ENCODE peak calls at places on chromosomes 5 and 9, in five cellular contexts. One of them, this sample, is unnamed.

GRCh38 chr5:168724227-168724626 is 145.1 kb upstream of the PANK3 start:
- DNase-seq in lower leg skin: peak
- DNase-seq in Peyer's patch: no peak
- DNase-seq in CD4-positive, CD25-positive, alpha-beta regulatory T cell: no peak
- DNase-seq in fibroblast of the aortic adventitia: no peak
- DNase-seq in this sample: no peak

GRCh38 chr5:168714046-168714445 is 134.9 kb upstream of the PANK3 start:
- DNase-seq in lower leg skin: peak
- DNase-seq in Peyer's patch: no peak
- DNase-seq in CD4-positive, CD25-positive, alpha-beta regulatory T cell: no peak
- DNase-seq in fibroblast of the aortic adventitia: peak
- DNase-seq in this sample: peak

GRCh38 chr5:150126921-150127265 is 28.8 kb downstream of the PDGFRB start:
- DNase-seq in lower leg skin: no peak
- DNase-seq in Peyer's patch: no peak
- DNase-seq in CD4-positive, CD25-positive, alpha-beta regulatory T cell: no peak
- DNase-seq in fibroblast of the aortic adventitia: no peak
- DNase-seq in this sample: no peak

GRCh38 chr9:21251638-21252037 is 11.8 kb upstream of the IFNA14 start:
- DNase-seq in lower leg skin: no peak
- DNase-seq in Peyer's patch: no peak
- DNase-seq in CD4-positive, CD25-positive, alpha-beta regulatory T cell: no peak
- DNase-seq in fibroblast of the aortic adventitia: no peak
- DNase-seq in this sample: no peak

GRCh38 chr5:17411436-17411835 is 86.6 kb upstream of the TAF11L2 start:
- DNase-seq in lower leg skin: no peak
- DNase-seq in Peyer's patch: no peak
- DNase-seq in CD4-positive, CD25-positive, alpha-beta regulatory T cell: no peak
- DNase-seq in fibroblast of the aortic adventitia: peak
- DNase-seq in this sample: no peak

GRCh38 chr5:88388476-88389170 is 120.0 kb upstream of the TMEM161B start:
- DNase-seq in lower leg skin: no peak
- DNase-seq in Peyer's patch: no peak
- DNase-seq in CD4-positive, CD25-positive, alpha-beta regulatory T cell: no peak
- DNase-seq in fibroblast of the aortic adventitia: no peak
- DNase-seq in this sample: no peak

GRCh38 chr9:83435301-83435700 is 102.9 kb downstream of the FRMD3 start:
- DNase-seq in lower leg skin: no peak
- DNase-seq in Peyer's patch: no peak
- DNase-seq in CD4-positive, CD25-positive, alpha-beta regulatory T cell: no peak
- DNase-seq in fibroblast of the aortic adventitia: no peak
- DNase-seq in this sample: no peak

GRCh38 chr5:66701244-66701643 is 105.1 kb downstream of the MAST4 start:
- DNase-seq in lower leg skin: no peak
- DNase-seq in Peyer's patch: no peak
- DNase-seq in CD4-positive, CD25-positive, alpha-beta regulatory T cell: no peak
- DNase-seq in fibroblast of the aortic adventitia: no peak
- DNase-seq in this sample: peak

GRCh38 chr5:72301557-72301956 is 18.5 kb downstream of the MRPS27 start:
- DNase-seq in lower leg skin: no peak
- DNase-seq in Peyer's patch: no peak
- DNase-seq in CD4-positive, CD25-positive, alpha-beta regulatory T cell: no peak
- DNase-seq in fibroblast of the aortic adventitia: no peak
- DNase-seq in this sample: peak

GRCh38 chr5:74326571-74327338 is 313.8 kb downstream of the ENC1 start:
- DNase-seq in lower leg skin: no peak
- DNase-seq in Peyer's patch: no peak
- DNase-seq in CD4-positive, CD25-positive, alpha-beta regulatory T cell: no peak
- DNase-seq in fibroblast of the aortic adventitia: peak
- DNase-seq in this sample: peak

GRCh38 chr5:11791777-11792176 is 112.5 kb downstream of the CTNND2 start:
- DNase-seq in lower leg skin: no peak
- DNase-seq in Peyer's patch: no peak
- DNase-seq in CD4-positive, CD25-positive, alpha-beta regulatory T cell: no peak
- DNase-seq in fibroblast of the aortic adventitia: no peak
- DNase-seq in this sample: no peak

GRCh38 chr5:172979778-172980177 is 3.8 kb upstream of the ATP6V0E1 start:
- DNase-seq in lower leg skin: no peak
- DNase-seq in Peyer's patch: no peak
- DNase-seq in CD4-positive, CD25-positive, alpha-beta regulatory T cell: no peak
- DNase-seq in fibroblast of the aortic adventitia: no peak
- DNase-seq in this sample: no peak

DNA sequence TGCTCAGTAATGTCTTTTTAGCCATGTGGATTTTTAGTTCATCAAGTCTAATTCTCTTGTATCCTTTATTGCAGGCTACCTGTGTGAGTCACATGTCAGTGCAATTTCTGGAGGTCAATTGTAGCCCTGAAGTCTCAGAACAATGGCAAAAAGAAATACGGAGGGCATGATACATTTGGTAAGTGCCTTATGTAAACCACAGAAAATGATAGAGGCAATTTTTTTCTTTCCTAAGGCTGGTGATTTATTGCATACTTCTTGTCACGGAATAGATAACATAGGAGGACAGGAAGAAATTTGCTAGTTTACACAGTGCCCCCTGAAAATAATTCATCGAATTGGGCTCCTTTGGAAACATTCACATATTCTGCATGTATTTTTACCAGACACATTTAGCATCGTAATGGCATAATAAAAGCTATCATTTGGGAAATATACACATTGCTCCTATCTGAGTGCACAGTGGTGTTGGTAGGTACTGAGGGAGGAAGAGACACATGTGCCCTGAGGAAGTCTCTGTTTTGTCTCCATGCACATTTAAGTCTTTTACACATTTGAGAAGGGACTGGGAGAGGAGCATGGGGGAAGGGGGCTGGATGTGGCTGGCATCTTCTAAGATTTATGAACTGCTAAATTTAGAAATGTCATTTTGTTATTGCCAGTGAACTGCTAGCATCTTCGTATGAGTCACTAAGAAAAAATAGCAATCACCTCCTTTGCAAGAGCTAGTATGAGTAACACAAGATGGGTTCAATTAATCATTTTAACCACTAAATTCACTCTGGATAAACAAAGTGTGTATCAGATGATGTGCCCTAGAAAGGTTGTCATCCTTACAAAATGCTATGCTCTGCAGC is 236.1 kb downstream of the DMRTA1 start:
- DNase-seq in lower leg skin: no peak
- DNase-seq in Peyer's patch: no peak
- DNase-seq in CD4-positive, CD25-positive, alpha-beta regulatory T cell: no peak
- DNase-seq in fibroblast of the aortic adventitia: peak
- DNase-seq in this sample: no peak
- H3K4me3 ChIP-seq in lower leg skin: no peak
- H3K4me3 ChIP-seq in Peyer's patch: no peak
- H3K4me3 ChIP-seq in CD4-positive, CD25-positive, alpha-beta regulatory T cell: no peak
- H3K4me3 ChIP-seq in fibroblast of the aortic adventitia: no peak
- H3K4me3 ChIP-seq in this sample: no peak

GRCh38 chr5:78016831-78017529 is 240.8 kb upstream of the TBCA start:
- DNase-seq in lower leg skin: no peak
- DNase-seq in Peyer's patch: no peak
- DNase-seq in CD4-positive, CD25-positive, alpha-beta regulatory T cell: no peak
- DNase-seq in fibroblast of the aortic adventitia: no peak
- DNase-seq in this sample: no peak
- H3K4me3 ChIP-seq in lower leg skin: no peak
- H3K4me3 ChIP-seq in Peyer's patch: no peak
- H3K4me3 ChIP-seq in CD4-positive, CD25-positive, alpha-beta regulatory T cell: no peak
- H3K4me3 ChIP-seq in fibroblast of the aortic adventitia: no peak
- H3K4me3 ChIP-seq in this sample: no peak

GRCh38 chr9:37643214-37643613 is 7.5 kb upstream of the FRMPD1 start:
- DNase-seq in lower leg skin: no peak
- DNase-seq in Peyer's patch: no peak
- DNase-seq in CD4-positive, CD25-positive, alpha-beta regulatory T cell: no peak
- DNase-seq in fibroblast of the aortic adventitia: no peak
- DNase-seq in this sample: no peak
- H3K4me3 ChIP-seq in lower leg skin: no peak
- H3K4me3 ChIP-seq in Peyer's patch: no peak
- H3K4me3 ChIP-seq in CD4-positive, CD25-positive, alpha-beta regulatory T cell: no peak
- H3K4me3 ChIP-seq in fibroblast of the aortic adventitia: no peak
- H3K4me3 ChIP-seq in this sample: no peak

GRCh38 chr9:137070906-137071275 is 534 bp upstream of the SAPCD2 start:
- DNase-seq in lower leg skin: no peak
- DNase-seq in Peyer's patch: peak
- DNase-seq in CD4-positive, CD25-positive, alpha-beta regulatory T cell: no peak
- DNase-seq in fibroblast of the aortic adventitia: no peak
- DNase-seq in this sample: no peak
- H3K4me3 ChIP-seq in lower leg skin: no peak
- H3K4me3 ChIP-seq in Peyer's patch: peak
- H3K4me3 ChIP-seq in CD4-positive, CD25-positive, alpha-beta regulatory T cell: no peak
- H3K4me3 ChIP-seq in fibroblast of the aortic adventitia: peak
- H3K4me3 ChIP-seq in this sample: peak

DNA sequence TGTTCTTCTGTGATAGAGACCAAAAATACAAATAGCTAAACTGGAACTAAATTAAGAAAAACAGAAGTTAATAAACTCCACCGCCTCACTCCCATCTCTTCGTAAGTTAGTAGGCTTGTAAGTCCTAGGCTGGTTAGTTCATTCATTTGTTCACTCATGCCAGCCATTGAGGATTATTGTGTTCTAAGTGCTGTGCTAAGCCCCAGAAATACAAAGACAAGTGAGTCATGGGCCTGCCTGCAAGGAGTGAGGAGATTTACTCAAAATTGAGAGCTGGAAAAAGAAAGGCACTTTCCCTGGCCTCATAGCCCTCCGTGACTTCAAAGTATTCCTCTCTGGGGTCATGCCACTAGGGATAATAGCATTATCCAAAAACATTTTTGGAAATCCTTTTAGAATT is 8.5 kb downstream of the DOCK8 start:
- DNase-seq in lower leg skin: no peak
- DNase-seq in Peyer's patch: no peak
- DNase-seq in CD4-positive, CD25-positive, alpha-beta regulatory T cell: no peak
- DNase-seq in fibroblast of the aortic adventitia: no peak
- DNase-seq in this sample: no peak
- H3K4me3 ChIP-seq in lower leg skin: no peak
- H3K4me3 ChIP-seq in Peyer's patch: no peak
- H3K4me3 ChIP-seq in CD4-positive, CD25-positive, alpha-beta regulatory T cell: no peak
- H3K4me3 ChIP-seq in fibroblast of the aortic adventitia: no peak
- H3K4me3 ChIP-seq in this sample: no peak

DNA sequence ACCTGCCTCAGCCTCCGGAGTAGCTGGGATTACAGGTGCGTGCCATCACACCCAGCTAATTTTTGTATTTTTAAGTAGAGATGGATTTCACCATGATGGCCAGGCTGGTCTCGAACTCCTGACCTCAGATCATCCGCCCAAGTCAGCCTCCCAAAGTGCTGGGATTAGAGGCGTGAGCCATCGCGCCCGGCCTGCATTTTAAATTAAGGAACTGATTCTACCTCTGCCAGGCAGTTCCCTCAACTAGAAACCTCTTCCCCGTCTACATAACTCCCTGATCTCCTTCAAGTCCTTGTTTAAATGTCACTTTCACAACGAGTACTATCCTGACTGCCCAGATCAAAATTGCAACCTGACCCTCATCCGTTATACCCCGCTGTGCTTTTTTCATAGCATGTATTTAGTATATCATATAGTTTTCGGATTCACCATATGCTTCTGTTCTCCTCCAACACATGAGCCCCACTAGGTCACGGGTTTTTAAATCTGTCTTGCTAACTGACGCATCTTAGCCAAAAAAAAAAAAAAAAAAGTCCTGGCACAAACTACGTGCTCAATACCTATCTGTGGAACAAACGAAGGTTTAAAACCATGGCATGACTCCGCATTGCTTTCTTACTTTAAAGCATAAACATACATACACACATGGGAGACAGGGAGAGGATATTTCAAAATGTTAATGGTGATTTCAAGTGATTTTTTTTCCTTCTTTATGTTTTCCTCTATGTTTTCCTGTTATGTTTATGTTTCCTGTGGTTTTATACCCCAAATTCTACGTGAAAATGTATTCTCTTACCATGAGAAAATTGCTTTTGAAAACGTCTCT is 766 bp upstream of the SOWAHA start:
- DNase-seq in lower leg skin: no peak
- DNase-seq in Peyer's patch: no peak
- DNase-seq in CD4-positive, CD25-positive, alpha-beta regulatory T cell: no peak
- DNase-seq in fibroblast of the aortic adventitia: no peak
- DNase-seq in this sample: no peak
- H3K4me3 ChIP-seq in lower leg skin: no peak
- H3K4me3 ChIP-seq in Peyer's patch: no peak
- H3K4me3 ChIP-seq in CD4-positive, CD25-positive, alpha-beta regulatory T cell: peak
- H3K4me3 ChIP-seq in fibroblast of the aortic adventitia: no peak
- H3K4me3 ChIP-seq in this sample: no peak

DNA sequence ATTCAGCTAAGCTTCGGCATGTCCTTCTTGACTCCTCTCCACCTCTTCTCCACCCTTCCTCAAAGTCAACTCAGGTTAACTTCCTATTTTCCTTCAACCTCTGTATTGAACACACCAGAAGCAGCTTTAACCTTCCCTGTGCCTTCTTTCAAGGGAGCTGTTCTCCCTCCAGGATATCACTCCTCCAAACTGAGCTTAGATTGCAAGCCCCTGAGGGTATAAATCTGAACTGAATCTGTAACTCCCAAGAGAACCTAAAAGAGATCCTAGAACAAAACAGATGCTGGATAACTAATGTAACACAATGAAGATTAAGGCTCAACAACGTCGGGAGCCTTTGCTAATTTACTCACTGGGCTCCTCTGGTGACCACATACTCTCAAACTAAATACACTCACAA is 1.1 kb downstream of the SLCO4C1 start:
- DNase-seq in lower leg skin: no peak
- DNase-seq in Peyer's patch: no peak
- DNase-seq in CD4-positive, CD25-positive, alpha-beta regulatory T cell: no peak
- DNase-seq in fibroblast of the aortic adventitia: no peak
- DNase-seq in this sample: no peak
- H3K4me3 ChIP-seq in lower leg skin: no peak
- H3K4me3 ChIP-seq in Peyer's patch: no peak
- H3K4me3 ChIP-seq in CD4-positive, CD25-positive, alpha-beta regulatory T cell: no peak
- H3K4me3 ChIP-seq in fibroblast of the aortic adventitia: no peak
- H3K4me3 ChIP-seq in this sample: no peak